ENCODE peak calls at places on chromosomes 12 and 14, in five cellular contexts. S is mesendoderm, A is IMR-90, P is mesenchymal stem cell, V is H1. U is an unnamed sample.
A peak's percentile ranks its signal among the peaks of the same experiment; 100 is the strongest.

GRCh38 chr14:58749066-58749669 is 111.4 kb downstream of the DACT1 start:
- DNase-seq in S (no peak), A (peak; percentile 98), P (peak; percentile 99), V (no peak), U (no peak)

GRCh38 chr14:91326514-91326832 is 82.0 kb upstream of the GPR68 start:
- DNase-seq in S (no peak), A (no peak), P (no peak), V (no peak), U (no peak)

GRCh38 chr12:83462419-83462818 is 775.7 kb downstream of the TMTC2 start:
- DNase-seq in S (peak; percentile 19), A (no peak), P (no peak), V (no peak), U (no peak)

GRCh38 chr14:67554341-67554740 is 21.3 kb downstream of the PLEKHH1 start:
- DNase-seq in S (no peak), A (no peak), P (no peak), V (no peak), U (no peak)

GRCh38 chr12:119178544-119179334 is at the start of gene HSPB8:
- DNase-seq in S (peak; percentile 94), A (peak; percentile 91), P (peak; percentile 98), V (peak; percentile 72), U (no peak)

GRCh38 chr14:51743588-51744000 is 91.9 kb downstream of the FRMD6 start:
- DNase-seq in S (no peak), A (no peak), P (no peak), V (no peak), U (no peak)

GRCh38 chr12:54222609-54223008 is 33.8 kb upstream of the SMUG1 start:
- DNase-seq in S (no peak), A (peak; percentile 98), P (peak; percentile 96), V (no peak), U (no peak)

GRCh38 chr12:115507951-115508722 is 769.4 kb downstream of the MED13L start:
- DNase-seq in S (peak; percentile 98), A (no peak), P (no peak), V (peak; percentile 79), U (peak; percentile 84)

GRCh38 chr12:6039894-6040601 is 84.4 kb downstream of the VWF start:
- DNase-seq in S (peak; percentile 85), A (peak; percentile 74), P (peak; percentile 73), V (peak; percentile 69), U (no peak)

GRCh38 chr14:92513204-92513965 is at the start of gene RIN3:
- DNase-seq in S (peak; percentile 81), A (peak; percentile 65), P (peak; percentile 82), V (peak; percentile 72), U (peak; percentile 31)

GRCh38 chr14:97177016-97177415 is 379.8 kb downstream of the VRK1 start:
- DNase-seq in S (peak; percentile 54), A (no peak), P (no peak), V (no peak), U (no peak)

GRCh38 chr12:121926874-121927706 is 8.7 kb downstream of the CFAP251 start:
- DNase-seq in S (peak; percentile 58), A (no peak), P (no peak), V (no peak), U (no peak)

GRCh38 chr12:50127546-50127945 is 15.5 kb downstream of the COX14 start:
- DNase-seq in S (no peak), A (no peak), P (no peak), V (no peak), U (no peak)

GRCh38 chr12:47984331-47984801 is 19.9 kb downstream of the COL2A1 start:
- DNase-seq in S (no peak), A (no peak), P (no peak), V (no peak), U (no peak)

GRCh38 chr12:69481133-69481532 is 10.9 kb downstream of the FRS2 start:
- DNase-seq in S (no peak), A (no peak), P (no peak), V (no peak), U (no peak)

GRCh38 chr12:107822356-107822755 is 47.9 kb downstream of the ASCL4 start:
- DNase-seq in S (peak; percentile 6), A (no peak), P (no peak), V (no peak), U (no peak)

GRCh38 chr14:99513183-99513694 is 32.0 kb downstream of the CCNK start:
- DNase-seq in S (no peak), A (no peak), P (no peak), V (no peak), U (no peak)

GRCh38 chr14:75249251-75249957 is 29.2 kb upstream of the FOS start:
- DNase-seq in S (no peak), A (no peak), P (no peak), V (no peak), U (no peak)

GRCh38 chr14:103703433-103704385 is 11.5 kb downstream of the XRCC3 start:
- DNase-seq in S (no peak), A (no peak), P (no peak), V (no peak), U (no peak)

GRCh38 chr14:94337274-94337673 is 14.1 kb upstream of the SERPINA6 start:
- DNase-seq in S (no peak), A (peak; percentile 31), P (no peak), V (no peak), U (no peak)

GRCh38 chr12:2959194-2959507 is at the start of gene TEAD4:
- DNase-seq in S (peak; percentile 95), A (peak; percentile 74), P (peak; percentile 74), V (peak; percentile 87), U (peak; percentile 87)

GRCh38 chr12:71725011-71725410 is 29.7 kb upstream of the RAB21 start:
- DNase-seq in S (no peak), A (no peak), P (no peak), V (no peak), U (no peak)

GRCh38 chr14:101335061-101335661 is 226.1 kb upstream of the DIO3 start:
- DNase-seq in S (no peak), A (no peak), P (no peak), V (peak; percentile 29), U (no peak)

GRCh38 chr14:89266754-89267153 is 150.3 kb downstream of the FOXN3 start:
- DNase-seq in S (peak; percentile 65), A (peak; percentile 69), P (peak; percentile 28), V (no peak), U (no peak)

GRCh38 chr12:14942532-14942931 is 4.2 kb upstream of the ERP27 start:
- DNase-seq in S (no peak), A (no peak), P (no peak), V (no peak), U (no peak)

GRCh38 chr12:120007272-120007671 is 18.2 kb downstream of the BICDL1 start:
- DNase-seq in S (peak; percentile 49), A (no peak), P (no peak), V (no peak), U (no peak)

DNA sequence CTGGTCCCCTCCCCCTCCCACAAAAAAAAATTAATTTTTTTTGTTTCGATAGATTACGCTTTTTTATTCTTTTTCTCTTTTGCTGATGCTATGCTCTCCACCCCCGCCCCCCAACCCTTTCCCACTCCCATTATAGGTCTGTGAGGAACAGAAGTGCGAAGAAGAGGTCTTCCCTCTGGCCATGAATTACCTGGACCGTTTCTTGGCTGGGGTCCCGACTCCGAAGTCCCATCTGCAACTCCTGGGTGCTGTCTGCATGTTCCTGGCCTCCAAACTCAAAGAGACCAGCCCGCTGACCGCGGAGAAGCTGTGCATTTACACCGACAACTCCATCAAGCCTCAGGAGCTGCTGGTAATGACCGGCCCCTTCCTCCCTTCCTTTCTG is 2.3 kb downstream of the CCND2 start:
- DNase-seq in S (peak; percentile 53), A (no peak), P (no peak), V (peak; percentile 50), U (no peak)
- H3K4ac ChIP-seq in S (peak overlapping the region; percentile 93), A (no peak overlapping the region), P (no peak overlapping the region), V (peak overlapping the region; percentile 63), U (no peak overlapping the region)

GRCh38 chr14:43649508-43649907 is 857.6 kb downstream of the FSCB start:
- DNase-seq in S (no peak), A (no peak), P (no peak), V (no peak), U (no peak)

GRCh38 chr14:43647302-43647701 is 859.8 kb downstream of the FSCB start:
- DNase-seq in S (peak; percentile 50), A (no peak), P (peak; percentile 14), V (no peak), U (no peak)

GRCh38 chr14:43651185-43651787 is 855.8 kb downstream of the FSCB start:
- DNase-seq in S (no peak), A (no peak), P (no peak), V (no peak), U (no peak)

DNA sequence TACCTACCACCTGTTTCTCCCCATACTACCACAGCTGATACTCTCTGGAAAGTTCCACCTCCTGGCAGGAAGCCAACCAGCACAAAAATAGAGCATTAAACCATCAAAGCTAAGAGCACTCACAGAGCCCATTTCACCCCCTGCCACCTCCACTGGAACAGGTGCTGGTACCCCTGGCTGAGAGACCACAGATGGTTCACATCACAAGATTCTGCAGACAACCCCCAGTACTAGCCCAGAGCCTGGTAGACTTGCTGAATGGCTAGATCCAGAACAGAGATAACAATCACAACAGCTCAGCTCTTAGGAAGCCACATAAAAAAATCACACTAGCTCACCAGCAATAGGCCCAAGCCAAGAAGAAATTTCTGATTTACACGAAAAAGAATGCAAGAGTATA is 855.2 kb downstream of the FSCB start:
- DNase-seq in S (peak; percentile 15), A (no peak), P (peak; percentile 5), V (no peak), U (no peak)
- H3K4me3 ChIP-seq in S (no peak overlapping the region), A (no peak overlapping the region), P (no peak overlapping the region), V (no peak overlapping the region), U (no peak overlapping the region)

GRCh38 chr14:81478446-81478845 is 55.2 kb downstream of the SEL1L start:
- DNase-seq in S (no peak), A (no peak), P (no peak), V (no peak), U (no peak)

GRCh38 chr14:81474156-81474492 is 59.5 kb downstream of the SEL1L start:
- DNase-seq in S (no peak), A (no peak), P (no peak), V (no peak), U (no peak)

GRCh38 chr14:81474685-81475324 is 58.8 kb downstream of the SEL1L start:
- DNase-seq in S (no peak), A (no peak), P (no peak), V (no peak), U (no peak)

GRCh38 chr14:81473456-81474155 is 60.0 kb downstream of the SEL1L start:
- DNase-seq in S (no peak), A (no peak), P (no peak), V (no peak), U (no peak)

GRCh38 chr14:81476816-81477215 is 56.8 kb downstream of the SEL1L start:
- DNase-seq in S (no peak), A (no peak), P (no peak), V (no peak), U (no peak)
- H3K9ac ChIP-seq in S (no peak overlapping the region), A (no peak overlapping the region), P (no peak overlapping the region), V (no peak overlapping the region), U (no peak overlapping the region)

DNA sequence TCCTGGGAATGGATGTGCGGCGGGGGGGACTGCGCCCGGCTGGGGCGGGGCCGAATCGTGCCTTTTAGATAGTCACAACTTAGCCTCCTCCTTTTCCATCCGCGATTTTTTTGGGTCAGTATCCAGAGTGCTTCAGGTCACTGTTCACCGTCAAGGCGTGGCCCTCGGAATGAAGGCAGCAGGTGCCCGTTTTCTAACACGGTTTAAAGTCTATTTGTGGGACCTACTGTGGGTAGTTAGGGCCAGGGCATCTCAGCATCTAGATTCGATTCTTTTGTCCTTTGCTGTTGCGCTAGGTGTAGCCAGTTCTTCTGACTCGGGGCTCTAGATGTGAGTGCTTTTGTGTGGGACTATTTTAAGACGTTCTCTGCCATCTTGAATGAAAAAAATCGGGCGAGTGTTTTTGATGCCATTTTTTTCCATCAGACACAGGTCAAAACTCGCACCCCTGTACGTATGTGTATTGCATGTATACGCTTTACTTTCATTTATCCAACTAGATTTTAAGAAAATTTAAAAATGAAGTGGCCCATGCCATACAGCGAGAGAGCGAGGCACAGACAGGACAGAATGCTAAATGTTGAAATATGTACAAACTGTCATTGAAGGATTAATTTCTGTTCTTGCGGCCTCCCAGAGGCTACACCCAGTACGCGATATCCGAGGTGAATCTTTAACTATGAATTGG is 701 bp downstream of the VEZT start:
- DNase-seq in S (no peak), A (peak; percentile 58), P (peak; percentile 72), V (no peak), U (peak; percentile 32)
- H3K4ac ChIP-seq in S (peak overlapping the region; percentile 62), A (peak overlapping the region; percentile 93), P (no peak overlapping the region), V (peak overlapping the region; percentile 75), U (peak overlapping the region; percentile 53)

U was measured in neuronal stem cell.